ENCODE peak calls at places on chromosomes 16 and 17, in eight cellular contexts. N, G, E, V, J, A, M and P are unnamed samples.

GRCh38 chr16:12061336-12062055 is 85.0 kb downstream of the SNX29 start:
- DNase-seq in J (no peak), E (peak), N (no peak), M (no peak), A (peak), G (no peak), V (peak), P (no peak)

GRCh38 chr17:77644181-77644972 is 314.1 kb upstream of the TNRC6C start:
- DNase-seq in N (no peak), G (no peak), E (no peak), V (no peak), M (no peak), J (no peak), A (no peak), P (no peak)

GRCh38 chr17:14428640-14429029 is 127.8 kb downstream of the HS3ST3B1 start:
- DNase-seq in V (no peak), A (no peak), E (no peak), J (no peak), G (no peak), N (no peak), M (peak), P (no peak)

GRCh38 chr16:27945233-27945975 is 118.1 kb downstream of the GSG1L start:
- DNase-seq in G (peak), M (no peak), N (no peak), A (no peak), J (no peak), V (no peak), E (peak), P (no peak)

GRCh38 chr17:40560592-40561293 is 4.5 kb downstream of the CCR7 start:
- DNase-seq in G (no peak), V (peak), M (peak), A (no peak), N (peak), J (no peak), E (peak), P (peak)

GRCh38 chr17:519450-520212 is 167.0 kb upstream of the RPH3AL start:
- DNase-seq in J (no peak), G (no peak), N (no peak), V (no peak), A (no peak), M (no peak), E (no peak), P (no peak)

GRCh38 chr17:68290268-68290954 is 516 bp downstream of the SLC16A6 start:
- DNase-seq in M (peak), E (peak), A (no peak), G (peak), J (no peak), N (no peak), V (peak), P (peak)

GRCh38 chr16:9316615-9317014 is 225.2 kb downstream of the HAPSTR1 start:
- DNase-seq in N (no peak), V (no peak), M (no peak), G (no peak), J (no peak), A (no peak), E (no peak), P (no peak)

GRCh38 chr17:52982331-52982730 is 823.8 kb upstream of the CA10 start:
- DNase-seq in G (no peak), V (no peak), N (no peak), E (no peak), M (no peak), J (no peak), A (no peak), P (no peak)

GRCh38 chr16:70805380-70805779 is 4.4 kb upstream of the VAC14 start:
- DNase-seq in A (no peak), M (no peak), N (no peak), V (no peak), J (no peak), G (peak), E (no peak), P (peak)

GRCh38 chr17:35900693-35901487 is 20.7 kb upstream of the CCL5 start:
- DNase-seq in A (peak), M (no peak), V (peak), N (peak), G (no peak), E (no peak), J (no peak), P (no peak)

GRCh38 chr17:2398188-2398587 is 2.7 kb downstream of the MNT start:
- DNase-seq in E (no peak), M (no peak), N (no peak), J (no peak), A (no peak), V (no peak), G (no peak), P (peak)

GRCh38 chr17:3843935-3844516 is 2.0 kb downstream of the NCBP3 start:
- DNase-seq in G (peak), J (peak), E (no peak), M (peak), A (peak), V (peak), N (peak), P (peak)

GRCh38 chr16:81738831-81739496 is 40.1 kb upstream of the PLCG2 start:
- DNase-seq in J (no peak), V (no peak), N (no peak), M (no peak), E (peak), A (no peak), G (no peak), P (peak)

GRCh38 chr16:68356249-68356918 is 45.6 kb downstream of the PRMT7 start:
- DNase-seq in V (no peak), G (no peak), A (no peak), N (no peak), J (no peak), E (no peak), M (peak), P (peak)

GRCh38 chr17:7315570-7316243 is 547 bp upstream of the GPS2 start:
- DNase-seq in A (no peak), V (no peak), M (no peak), N (no peak), G (no peak), J (no peak), E (peak), P (peak)

GRCh38 chr17:18191071-18191667 is 7.5 kb downstream of the ALKBH5 start:
- DNase-seq in M (no peak), A (peak), G (no peak), E (no peak), V (no peak), N (peak), J (no peak), P (no peak)

GRCh38 chr17:83079340-83079747 is at the start of gene METRNL:
- DNase-seq in V (peak), A (peak), M (peak), E (peak), N (peak), J (peak), G (peak), P (peak)

GRCh38 chr16:2584742-2585650 is 47.2 kb downstream of the PDPK1 start:
- DNase-seq in G (no peak), E (peak), J (no peak), A (no peak), N (peak), M (no peak), V (no peak), P (peak)

GRCh38 chr16:22751685-22752084 is 62.3 kb upstream of the HS3ST2 start:
- DNase-seq in E (no peak), V (no peak), A (no peak), M (no peak), G (no peak), J (no peak), N (no peak), P (no peak)

GRCh38 chr17:27578718-27579085 is 52.3 kb upstream of the LGALS9 start:
- DNase-seq in E (no peak), M (no peak), G (no peak), A (peak), J (no peak), V (peak), N (peak), P (peak)

GRCh38 chr16:50021509-50021908 is 3.5 kb upstream of the CNEP1R1 start:
- DNase-seq in J (peak), G (peak), A (no peak), E (no peak), N (no peak), V (peak), M (no peak), P (no peak)

GRCh38 chr16:10949424-10949970 is 5.1 kb downstream of the CLEC16A start:
- DNase-seq in J (peak), A (peak), V (peak), E (no peak), N (no peak), M (peak), G (peak), P (peak)

GRCh38 chr17:12680407-12680897 is 14.8 kb downstream of the MYOCD start:
- DNase-seq in E (no peak), M (no peak), A (no peak), G (peak), V (no peak), N (peak), J (no peak), P (no peak)

GRCh38 chr17:33014751-33015150 is 23.1 kb downstream of the SPACA3 start:
- DNase-seq in A (no peak), M (no peak), N (peak), V (no peak), J (peak), E (peak), G (no peak), P (no peak)

GRCh38 chr16:66406534-66407368 is 20.3 kb upstream of the BEAN1 start:
- DNase-seq in M (peak), E (peak), V (peak), N (peak), G (peak), A (peak), J (peak), P (peak)

DNA sequence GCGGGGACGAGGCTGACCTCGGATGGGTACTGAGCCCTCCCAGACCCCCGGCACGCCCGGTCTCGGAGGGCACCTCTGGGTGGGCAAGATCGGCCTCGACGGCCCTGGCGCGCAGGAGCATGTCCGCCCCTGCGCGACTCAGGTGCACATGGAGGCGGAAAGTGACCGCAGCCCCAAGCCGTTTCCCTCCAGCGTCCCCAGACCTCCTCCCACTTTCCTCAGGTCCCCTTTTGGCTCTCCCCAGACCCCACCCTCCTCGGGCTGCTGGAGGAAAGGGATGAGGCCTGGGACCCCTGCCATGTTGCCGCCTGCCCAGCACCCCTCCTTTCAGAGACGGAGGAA is 10.0 kb downstream of the RPL19 start:
- DNase-seq in J (no peak), V (no peak), G (no peak), E (no peak), N (no peak), M (no peak), A (no peak), P (no peak)
- H3K4me3 ChIP-seq in J (peak), V (peak), G (peak), E (peak), N (peak), M (peak), A (peak), P (peak)

GRCh38 chr16:85944572-85945423 is 45.8 kb downstream of the IRF8 start:
- DNase-seq in E (no peak), A (no peak), N (no peak), M (no peak), G (no peak), J (no peak), V (no peak), P (peak)
- H3K4me3 ChIP-seq in E (no peak), A (no peak), N (no peak), M (no peak), G (no peak), J (no peak), V (no peak), P (no peak)

DNA sequence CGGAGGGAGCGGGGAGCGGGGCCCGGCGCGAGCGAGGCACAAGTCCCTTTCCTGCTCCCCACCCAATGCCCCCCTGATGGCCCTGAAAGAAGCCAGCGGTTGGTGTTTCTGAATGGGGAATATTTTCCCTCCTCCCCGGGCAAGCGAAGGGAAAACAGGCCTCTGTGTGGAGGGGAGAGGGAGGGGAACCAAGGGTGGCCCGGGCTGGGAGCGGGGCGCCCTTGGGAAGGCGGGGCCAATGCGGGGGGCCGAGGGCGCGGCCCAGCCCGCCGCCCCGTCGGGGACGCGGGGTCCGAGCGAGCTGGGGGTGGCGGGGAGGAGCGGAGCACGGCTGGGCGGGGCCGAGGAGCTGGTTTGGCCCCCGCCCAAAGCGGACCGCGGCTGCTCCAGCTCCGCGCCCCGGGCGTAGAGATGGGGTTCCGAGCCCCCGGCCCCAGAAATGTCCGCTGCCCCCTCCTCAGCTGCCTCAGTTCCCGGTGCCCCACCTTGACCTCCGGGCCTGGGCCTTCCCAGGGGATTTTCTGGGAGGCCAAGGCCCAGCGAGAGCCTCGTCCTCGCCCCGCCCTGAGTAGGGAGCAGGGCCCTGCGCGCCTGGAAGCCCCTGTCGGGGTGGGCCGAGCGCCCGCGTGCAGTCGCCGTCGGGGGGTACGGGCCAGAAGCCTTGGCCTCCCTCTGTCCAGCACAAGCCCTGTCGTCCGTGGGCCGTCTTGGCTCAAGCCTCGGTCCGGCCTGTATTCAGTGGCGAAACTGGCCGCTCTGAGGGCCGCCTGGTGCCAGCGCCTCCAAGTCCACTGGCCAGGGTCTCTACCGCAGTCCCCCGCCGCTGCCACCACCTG is 3.9 kb upstream of the HEXIM1 start:
- DNase-seq in M (no peak), E (peak), N (no peak), J (no peak), G (peak), V (peak), A (no peak), P (peak)
- H3K4me3 ChIP-seq in M (no peak), E (peak), N (peak), J (no peak), G (peak), V (peak), A (peak), P (peak)

GRCh38 chr16:30491744-30492308 is 19.3 kb downstream of the ITGAL start:
- DNase-seq in V (peak), E (no peak), G (no peak), J (peak), A (peak), M (peak), N (peak), P (peak)

GRCh38 chr16:30491229-30491628 is 18.7 kb downstream of the ITGAL start:
- DNase-seq in G (no peak), M (no peak), A (no peak), V (no peak), N (no peak), J (no peak), E (no peak), P (no peak)

GRCh38 chr16:30490210-30490609 is 17.7 kb downstream of the ITGAL start:
- DNase-seq in E (no peak), M (no peak), G (no peak), V (no peak), J (no peak), N (no peak), A (no peak), P (no peak)

GRCh38 chr16:30485818-30486436 is 13.4 kb downstream of the ITGAL start:
- DNase-seq in A (peak), M (no peak), G (no peak), J (no peak), N (peak), V (peak), E (no peak), P (peak)

GRCh38 chr16:30488764-30489595 is 16.4 kb downstream of the ITGAL start:
- DNase-seq in A (no peak), E (no peak), N (no peak), V (no peak), M (no peak), J (peak), G (peak), P (no peak)
- H3K4me3 ChIP-seq in A (no peak), E (no peak), N (no peak), V (no peak), M (no peak), J (no peak), G (no peak), P (no peak)

DNA sequence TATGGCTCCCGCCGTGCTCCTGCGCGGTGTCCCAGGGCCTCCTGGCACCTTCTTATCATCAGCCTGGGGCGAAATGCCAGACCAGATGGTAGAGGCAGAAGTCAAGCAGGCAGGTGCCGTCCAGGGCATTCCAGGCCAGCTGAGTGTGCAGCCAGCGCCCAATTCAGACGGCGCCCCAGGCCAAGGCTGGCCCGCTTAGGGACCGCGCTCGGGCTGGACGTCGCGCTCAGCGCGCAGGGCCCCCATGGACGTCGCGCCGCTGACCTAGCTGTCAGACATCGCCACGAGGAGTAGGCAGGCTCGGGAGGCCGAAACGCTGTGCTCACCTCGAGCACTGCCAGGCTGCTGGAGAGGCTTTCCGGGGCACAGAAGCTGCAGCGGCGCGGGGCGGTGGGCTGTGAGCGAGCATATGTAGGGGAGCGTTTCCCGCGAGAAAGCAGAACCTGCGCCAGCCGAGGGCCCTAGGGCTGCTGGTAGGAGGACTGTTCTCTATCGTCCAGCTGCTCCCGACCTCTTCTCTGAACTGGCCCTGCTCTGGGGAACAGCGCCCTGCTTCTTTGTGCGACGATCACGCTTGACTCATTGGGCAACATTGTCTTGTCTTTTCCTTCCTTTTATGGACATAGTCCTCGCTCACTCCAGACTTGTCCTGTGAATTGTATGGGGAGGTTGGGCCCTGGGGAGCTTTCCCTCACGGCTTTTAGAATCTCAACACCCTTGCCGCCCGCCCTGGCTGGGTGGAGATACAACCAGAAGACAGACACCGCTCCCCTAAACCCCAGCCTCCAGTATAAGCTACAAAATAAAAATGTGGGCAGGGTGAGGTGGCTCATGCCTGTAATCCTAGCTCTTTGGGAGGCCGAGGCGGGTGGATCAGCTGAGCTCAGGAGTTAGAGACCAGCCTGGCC is 8.4 kb upstream of the CA4 start:
- DNase-seq in J (no peak), G (peak), E (no peak), A (no peak), M (no peak), N (peak), V (peak), P (peak)
- H3K4me3 ChIP-seq in J (no peak), G (peak), E (no peak), A (no peak), M (no peak), N (no peak), V (peak), P (no peak)

DNA sequence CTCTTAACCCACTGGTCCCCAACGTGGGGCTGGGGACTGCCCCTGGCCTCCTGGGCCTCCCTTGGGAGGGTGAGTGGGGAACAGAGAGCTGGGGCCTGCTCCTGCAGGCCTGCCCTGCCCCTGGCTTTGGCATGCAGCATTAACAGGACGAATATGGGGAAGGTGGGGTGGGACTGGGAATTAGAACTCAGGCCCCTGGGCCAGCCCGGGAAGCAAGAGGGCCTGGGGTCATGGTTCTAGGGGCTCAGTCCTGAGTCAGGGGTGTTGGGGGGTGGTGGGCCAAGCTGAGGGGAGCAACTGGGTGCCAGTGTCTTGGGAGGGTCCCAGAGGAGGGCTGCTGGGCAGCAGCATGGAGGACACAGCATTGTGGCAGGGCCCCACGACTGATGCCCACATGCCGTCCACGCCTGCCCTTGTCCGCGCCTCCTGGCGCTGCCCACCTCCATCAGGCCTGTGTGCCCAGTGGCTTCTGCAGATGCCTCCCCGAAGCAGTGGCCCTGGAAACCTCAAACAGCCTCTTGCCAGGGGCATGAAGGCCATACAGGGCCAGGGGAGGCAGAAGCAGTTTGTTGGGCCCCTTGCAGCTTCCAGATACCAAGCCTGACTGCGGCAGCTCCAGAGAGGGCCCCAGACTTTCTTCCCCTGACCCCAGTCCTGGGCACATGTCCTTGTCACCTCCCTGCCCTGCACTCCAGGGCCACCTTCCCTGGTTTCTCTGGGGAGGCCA is 4.8 kb downstream of the MAP2K3 start:
- DNase-seq in V (peak), N (no peak), J (no peak), G (no peak), A (no peak), E (no peak), M (no peak), P (peak)
- H3K4me3 ChIP-seq in V (no peak), N (no peak), J (no peak), G (no peak), A (no peak), E (no peak), M (no peak), P (peak)